ENCODE peak calls at places on chromosome 10, in five cellular contexts. Y is fibroblast of the aortic adventitia; F is myocyte; V is fibroblast of mammary gland; T is central memory CD4-positive, alpha-beta T cell. M is an unnamed sample.

GRCh38 chr10:75070478-75071163 is 40.8 kb upstream of the SAMD8 start:
- DNase-seq in Y (no peak), F (no peak), V (no peak), T (no peak), M (no peak)

GRCh38 chr10:97611473-97611872 is 21.8 kb downstream of the MORN4 start:
- DNase-seq in Y (no peak), F (no peak), V (no peak), T (no peak), M (no peak)

GRCh38 chr10:101482568-101482967 is 105.5 kb downstream of the POLL start:
- DNase-seq in Y (no peak), F (no peak), V (no peak), T (no peak), M (no peak)

GRCh38 chr10:94344522-94345122 is 18.1 kb downstream of the NOC3L start:
- DNase-seq in Y (no peak), F (no peak), V (no peak), T (no peak), M (no peak)

GRCh38 chr10:77291596-77292505 is 345.8 kb downstream of the KCNMA1 start:
- DNase-seq in Y (peak), F (peak), V (peak), T (no peak), M (peak)

GRCh38 chr10:85789125-85789524 is 577.5 kb downstream of the GRID1 start:
- DNase-seq in Y (no peak), F (no peak), V (no peak), T (no peak), M (no peak)

GRCh38 chr10:54139819-54140428 is 661.1 kb downstream of the PCDH15 start:
- DNase-seq in Y (no peak), F (no peak), V (peak), T (no peak), M (no peak)

GRCh38 chr10:86306628-86307278 is 59.8 kb downstream of the GRID1 start:
- DNase-seq in Y (peak), F (peak), V (peak), T (no peak), M (no peak)

GRCh38 chr10:6176691-6177231 is 26.0 kb upstream of the PFKFB3 start:
- DNase-seq in Y (peak), F (no peak), V (peak), T (no peak), M (peak)

GRCh38 chr10:4934391-4934987 is 28.7 kb upstream of the AKR1C1 start:
- DNase-seq in Y (no peak), F (no peak), V (no peak), T (no peak), M (no peak)

M was measured in kidney glomerular epithelial cell.